ENCODE peak calls at places on chromosomes 3 and 15, in nine cellular contexts. H is lower leg skin, Y is heart right ventricle, C is H1, J is endothelial cell, A is left ventricle myocardium inferior, I is foreskin keratinocyte, O is nephron progenitor cell, U is type B pancreatic cell. Z is an unnamed sample.

GRCh38 chr3:19749448-19750017 is 184.5 kb downstream of the EFHB start:
- DNase-seq in H (no peak), Y (no peak), C (no peak), J (no peak), A (no peak), I (no peak), O (no peak), U (no peak), Z (no peak)

GRCh38 chr3:177781686-177782161 is 584.4 kb upstream of the TBL1XR1 start:
- DNase-seq in H (peak), Y (peak), C (no peak), J (no peak), A (peak), I (no peak), O (no peak), U (no peak), Z (no peak)

GRCh38 chr3:127105587-127105986 is 87.3 kb upstream of the PRR23E start:
- DNase-seq in H (no peak), Y (no peak), C (no peak), J (no peak), A (no peak), I (no peak), O (no peak), U (no peak), Z (no peak)

GRCh38 chr3:115768661-115769060 is 145.4 kb downstream of the GAP43 start:
- DNase-seq in H (no peak), Y (no peak), C (no peak), J (no peak), A (no peak), I (no peak), O (no peak), U (no peak), Z (no peak)

GRCh38 chr3:130800829-130801228 is 54.2 kb upstream of the PIK3R4 start:
- DNase-seq in H (no peak), Y (no peak), C (no peak), J (no peak), A (no peak), I (peak), O (no peak), U (no peak), Z (no peak)

GRCh38 chr15:90232941-90233700 is 620 bp downstream of the CIB1 start:
- DNase-seq in H (no peak), Y (peak), C (peak), J (peak), A (peak), I (no peak), O (peak), U (no peak), Z (peak)

GRCh38 chr15:39621210-39621609 is 40.3 kb downstream of the THBS1 start:
- DNase-seq in H (no peak), Y (no peak), C (no peak), J (no peak), A (no peak), I (no peak), O (no peak), U (no peak), Z (no peak)

GRCh38 chr3:124033360-124034015 is 41.6 kb upstream of the ROPN1 start:
- DNase-seq in H (no peak), Y (no peak), C (peak), J (no peak), A (peak), I (no peak), O (peak), U (peak), Z (no peak)

GRCh38 chr3:13598201-13598600 is 49.3 kb downstream of the FBLN2 start:
- DNase-seq in H (no peak), Y (no peak), C (no peak), J (no peak), A (no peak), I (no peak), O (no peak), U (no peak), Z (no peak)

GRCh38 chr3:44825264-44825925 is 36.3 kb upstream of the TMEM42 start:
- DNase-seq in H (no peak), Y (no peak), C (no peak), J (no peak), A (no peak), I (peak), O (no peak), U (no peak), Z (no peak)

GRCh38 chr3:52230889-52231499 is 5.5 kb upstream of the TLR9 start:
- DNase-seq in H (no peak), Y (no peak), C (no peak), J (no peak), A (no peak), I (no peak), O (no peak), U (no peak), Z (no peak)

GRCh38 chr3:193996205-193996604 is 139.7 kb upstream of the HES1 start:
- DNase-seq in H (no peak), Y (no peak), C (no peak), J (no peak), A (no peak), I (no peak), O (no peak), U (no peak), Z (no peak)

GRCh38 chr3:164113406-164114332 is 964.6 kb downstream of the SI start:
- DNase-seq in H (no peak), Y (no peak), C (no peak), J (no peak), A (no peak), I (no peak), O (no peak), U (no peak), Z (no peak)

GRCh38 chr3:43077261-43077660 is 28.6 kb downstream of the POMGNT2 start:
- DNase-seq in H (no peak), Y (no peak), C (peak), J (no peak), A (no peak), I (no peak), O (no peak), U (no peak), Z (no peak)

GRCh38 chr3:90033242-90033641 is 925.8 kb downstream of the EPHA3 start:
- DNase-seq in H (no peak), Y (no peak), C (no peak), J (no peak), A (no peak), I (no peak), O (no peak), U (no peak), Z (no peak)

GRCh38 chr3:108062051-108062450 is 28.8 kb downstream of the CD47 start:
- DNase-seq in H (no peak), Y (no peak), C (no peak), J (no peak), A (no peak), I (no peak), O (no peak), U (no peak), Z (no peak)

GRCh38 chr3:189841474-189842205 is 210.5 kb downstream of the TP63 start:
- DNase-seq in H (no peak), Y (no peak), C (no peak), J (no peak), A (no peak), I (peak), O (no peak), U (no peak), Z (no peak)

GRCh38 chr3:123757281-123757940 is 126.7 kb downstream of the MYLK start:
- DNase-seq in H (peak), Y (peak), C (peak), J (no peak), A (peak), I (no peak), O (no peak), U (no peak), Z (no peak)

GRCh38 chr3:138072816-138073215 is 42.6 kb downstream of the DZIP1L start:
- DNase-seq in H (no peak), Y (no peak), C (no peak), J (no peak), A (no peak), I (no peak), O (no peak), U (no peak), Z (no peak)

GRCh38 chr3:195168009-195168759 is 102.8 kb downstream of the XXYLT1 start:
- DNase-seq in H (no peak), Y (no peak), C (no peak), J (no peak), A (no peak), I (peak), O (no peak), U (no peak), Z (no peak)

GRCh38 chr3:54235998-54236397 is 113.6 kb downstream of the CACNA2D3 start:
- DNase-seq in H (no peak), Y (no peak), C (no peak), J (no peak), A (no peak), I (no peak), O (no peak), U (no peak), Z (no peak)

GRCh38 chr3:138197058-138197457 is 10.0 kb downstream of the ARMC8 start:
- DNase-seq in H (no peak), Y (no peak), C (no peak), J (peak), A (no peak), I (no peak), O (peak), U (no peak), Z (no peak)

GRCh38 chr15:80242132-80242769 is 9.8 kb downstream of the CTXND1 start:
- DNase-seq in H (no peak), Y (no peak), C (peak), J (peak), A (no peak), I (no peak), O (peak), U (peak), Z (peak)

GRCh38 chr15:44633603-44634002 is 29.9 kb downstream of the SPG11 start:
- DNase-seq in H (no peak), Y (no peak), C (no peak), J (no peak), A (no peak), I (no peak), O (no peak), U (no peak), Z (no peak)

GRCh38 chr15:99429681-99430081 is 136.1 kb upstream of the MEF2A start:
- DNase-seq in H (no peak), Y (no peak), C (no peak), J (no peak), A (peak), I (no peak), O (no peak), U (no peak), Z (peak)

GRCh38 chr3:177672252-177672911 is 475.1 kb upstream of the TBL1XR1 start:
- DNase-seq in H (no peak), Y (no peak), C (no peak), J (no peak), A (no peak), I (no peak), O (no peak), U (no peak), Z (no peak)

GRCh38 chr3:69712244-69712643 is 27.0 kb upstream of the MITF start:
- DNase-seq in H (no peak), Y (no peak), C (no peak), J (no peak), A (no peak), I (no peak), O (no peak), U (no peak), Z (no peak)

GRCh38 chr3:69715204-69715603 is 24.1 kb upstream of the MITF start:
- DNase-seq in H (no peak), Y (no peak), C (no peak), J (no peak), A (no peak), I (no peak), O (no peak), U (no peak), Z (no peak)

GRCh38 chr3:69716119-69716518 is 23.1 kb upstream of the MITF start:
- DNase-seq in H (no peak), Y (peak), C (no peak), J (no peak), A (peak), I (no peak), O (no peak), U (no peak), Z (no peak)

GRCh38 chr3:69710153-69710977 is 28.9 kb upstream of the MITF start:
- DNase-seq in H (no peak), Y (no peak), C (no peak), J (no peak), A (no peak), I (no peak), O (no peak), U (no peak), Z (no peak)

GRCh38 chr3:69712933-69713332 is 26.3 kb upstream of the MITF start:
- DNase-seq in H (no peak), Y (no peak), C (no peak), J (no peak), A (no peak), I (no peak), O (no peak), U (no peak), Z (no peak)
- TF ChIP-seq CTCF in H (no peak), Y (no peak), C (no peak), J (no peak), A (no peak), I (no peak), O (no peak), U (no peak), Z (no peak)

DNA sequence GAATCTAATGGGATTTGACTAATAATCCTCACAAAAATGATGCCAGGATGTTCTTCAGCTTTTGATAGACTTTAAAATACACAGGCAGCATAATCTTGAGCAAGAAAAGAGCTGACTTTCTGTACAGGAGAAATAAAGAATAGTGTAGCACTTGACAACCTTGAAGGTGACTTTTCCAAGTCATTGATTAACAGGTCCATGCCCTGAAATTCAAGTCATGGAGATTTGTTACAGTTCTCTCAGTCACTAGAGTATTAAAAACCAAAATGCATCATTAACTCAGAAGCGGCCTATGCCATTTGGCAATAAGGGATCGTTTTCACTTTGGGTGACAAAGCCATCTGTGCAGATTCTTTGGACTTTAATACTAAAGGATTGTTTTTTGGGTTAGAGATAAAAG is 692.7 kb upstream of the SGO1 start:
- DNase-seq in H (no peak), Y (no peak), C (no peak), J (no peak), A (no peak), I (no peak), O (no peak), U (no peak), Z (no peak)
- TF ChIP-seq CTCF in H (no peak), Y (no peak), C (no peak), J (no peak), A (no peak), I (no peak), O (no peak), U (no peak), Z (no peak)

DNA sequence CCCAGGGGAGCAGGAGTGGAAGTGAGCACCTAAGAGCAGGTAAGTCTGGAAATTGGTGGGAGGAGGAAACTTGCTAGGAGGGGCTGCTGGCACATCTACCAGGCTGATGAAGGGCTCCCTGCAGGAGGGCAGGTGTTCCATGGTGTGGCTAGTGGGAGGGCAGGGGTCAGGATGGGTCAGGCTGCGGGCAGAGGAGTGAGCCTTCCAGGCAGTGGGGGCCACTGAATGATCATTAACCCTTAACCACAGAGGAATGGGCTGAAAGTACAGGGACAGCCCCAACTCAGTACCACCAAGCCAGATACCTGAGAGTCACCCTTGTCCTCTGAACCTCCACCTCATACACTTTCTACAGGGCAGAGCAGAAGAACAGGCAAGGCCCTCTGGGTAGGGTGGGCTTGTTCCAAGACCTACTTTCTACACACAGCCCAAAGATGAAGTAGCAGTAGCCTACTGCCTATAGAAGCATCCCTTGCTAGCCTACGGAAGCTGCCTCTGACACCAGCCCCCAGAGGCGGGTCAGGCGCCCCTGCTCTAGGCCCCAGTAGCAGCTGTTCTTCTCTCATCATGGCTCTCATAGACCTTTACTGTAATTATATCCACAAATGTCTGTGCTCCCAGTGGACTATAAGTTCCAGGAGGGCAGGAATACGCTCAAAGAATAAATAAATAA is 4.6 kb downstream of the RAB6B start:
- DNase-seq in H (no peak), Y (no peak), C (peak), J (no peak), A (no peak), I (no peak), O (no peak), U (no peak), Z (no peak)
- TF ChIP-seq CTCF in H (no peak), Y (no peak), C (no peak), J (no peak), A (no peak), I (no peak), O (no peak), U (no peak), Z (no peak)

GRCh38 chr3:106825962-106826605 is 551.2 kb upstream of the CCDC54 start:
- DNase-seq in H (no peak), Y (no peak), C (no peak), J (no peak), A (no peak), I (no peak), O (no peak), U (no peak), Z (no peak)

GRCh38 chr3:106823706-106824105 is 553.5 kb upstream of the CCDC54 start:
- DNase-seq in H (no peak), Y (no peak), C (no peak), J (no peak), A (no peak), I (no peak), O (no peak), U (no peak), Z (no peak)

GRCh38 chr3:106826861-106827311 is 550.4 kb upstream of the CCDC54 start:
- DNase-seq in H (no peak), Y (no peak), C (no peak), J (no peak), A (no peak), I (no peak), O (no peak), U (no peak), Z (no peak)

GRCh38 chr3:106822204-106822603 is 555.0 kb upstream of the CCDC54 start:
- DNase-seq in H (no peak), Y (no peak), C (no peak), J (no peak), A (no peak), I (no peak), O (no peak), U (no peak), Z (no peak)

DNA sequence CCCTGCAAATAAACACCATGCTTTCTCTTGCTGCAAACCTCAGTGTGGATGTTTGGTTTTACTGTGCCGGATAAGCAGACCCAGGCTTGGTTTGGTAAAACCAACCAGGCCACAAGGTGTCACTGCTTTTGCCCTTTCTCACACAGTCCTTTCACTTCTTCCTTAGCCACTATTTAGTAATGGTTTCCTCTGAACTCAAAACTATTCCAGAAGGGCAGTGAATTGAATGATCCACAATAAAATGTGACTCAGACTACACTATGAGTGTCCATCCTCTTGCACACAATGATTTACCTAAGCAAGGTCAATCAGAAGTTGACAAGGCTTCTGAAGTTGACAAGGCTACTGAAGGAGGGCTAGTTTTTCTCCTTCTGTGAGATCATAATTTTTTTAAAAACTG is 552.4 kb upstream of the CCDC54 start:
- DNase-seq in H (no peak), Y (no peak), C (no peak), J (peak), A (no peak), I (no peak), O (no peak), U (no peak), Z (no peak)
- TF ChIP-seq CTCF in H (no peak), Y (peak), C (peak), J (no peak), A (peak), I (peak), O (peak), U (peak), Z (no peak)

GRCh38 chr15:50872832-50873231 is 35.7 kb upstream of the AP4E1 start:
- DNase-seq in H (no peak), Y (no peak), C (no peak), J (no peak), A (no peak), I (no peak), O (no peak), U (no peak), Z (no peak)

GRCh38 chr15:50876989-50877360 is 31.5 kb upstream of the AP4E1 start:
- DNase-seq in H (peak), Y (peak), C (peak), J (peak), A (peak), I (peak), O (peak), U (peak), Z (peak)

GRCh38 chr15:50871832-50872231 is 36.7 kb upstream of the AP4E1 start:
- DNase-seq in H (no peak), Y (no peak), C (no peak), J (no peak), A (no peak), I (no peak), O (no peak), U (no peak), Z (no peak)

GRCh38 chr15:50876260-50876988 is 32.1 kb upstream of the AP4E1 start:
- DNase-seq in H (no peak), Y (no peak), C (no peak), J (no peak), A (no peak), I (no peak), O (no peak), U (no peak), Z (no peak)

GRCh38 chr15:50873935-50874353 is 34.5 kb upstream of the AP4E1 start:
- DNase-seq in H (no peak), Y (no peak), C (no peak), J (no peak), A (no peak), I (no peak), O (no peak), U (no peak), Z (no peak)
- TF ChIP-seq CTCF in H (no peak), Y (no peak), C (no peak), J (no peak), A (peak), I (no peak), O (no peak), U (no peak), Z (no peak)

GRCh38 chr3:146499701-146500100 is 30.3 kb upstream of the PLSCR2 start:
- DNase-seq in H (no peak), Y (no peak), C (no peak), J (no peak), A (no peak), I (no peak), O (no peak), U (no peak), Z (no peak)

GRCh38 chr3:146502887-146503458 is 33.6 kb upstream of the PLSCR2 start:
- DNase-seq in H (no peak), Y (no peak), C (no peak), J (no peak), A (no peak), I (peak), O (no peak), U (no peak), Z (no peak)

GRCh38 chr3:146504546-146505197 is 35.3 kb upstream of the PLSCR2 start:
- DNase-seq in H (no peak), Y (no peak), C (no peak), J (no peak), A (no peak), I (no peak), O (no peak), U (no peak), Z (no peak)

GRCh38 chr3:146503459-146504202 is 34.3 kb upstream of the PLSCR2 start:
- DNase-seq in H (no peak), Y (no peak), C (no peak), J (no peak), A (no peak), I (peak), O (no peak), U (no peak), Z (no peak)

DNA sequence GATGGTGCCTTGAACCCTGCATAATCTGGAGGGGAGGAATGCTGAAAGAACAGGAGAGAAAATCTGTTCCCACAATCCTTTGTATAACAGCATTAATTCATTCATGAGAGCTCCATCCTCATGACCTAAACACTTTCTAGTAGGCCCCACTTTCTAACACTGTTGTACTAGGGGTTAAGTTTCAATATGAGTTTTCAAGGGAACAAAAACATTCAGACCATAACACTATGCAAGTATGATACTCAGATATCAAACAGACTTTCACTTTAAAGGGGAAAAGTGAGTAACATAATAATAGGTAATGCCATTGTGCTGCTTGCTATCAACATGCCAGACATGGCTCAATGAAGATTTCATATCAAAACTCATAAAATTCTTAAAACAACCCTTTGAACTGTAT is 32.4 kb upstream of the PLSCR2 start:
- DNase-seq in H (no peak), Y (no peak), C (no peak), J (no peak), A (no peak), I (no peak), O (no peak), U (no peak), Z (no peak)
- TF ChIP-seq CTCF in H (no peak), Y (no peak), C (no peak), J (no peak), A (no peak), I (no peak), O (no peak), U (no peak), Z (no peak)

Z was measured in glutamatergic neuron.